ENCODE peak calls at places on chromosomes 4 and X, in six cellular contexts. One of them, this sample, is unnamed.

GRCh38 chrX:13955095-13955647 is 74.5 kb downstream of the GEMIN8 start:
- DNase-seq in neuronal stem cell: no peak
- DNase-seq in OCI-LY7: no peak
- DNase-seq in pancreas: no peak
- DNase-seq in heart left ventricle: no peak
- DNase-seq in heart right ventricle: no peak
- DNase-seq in this sample: no peak

GRCh38 chr4:72318771-72319170 is 250.2 kb downstream of the ADAMTS3 start:
- DNase-seq in neuronal stem cell: no peak
- DNase-seq in OCI-LY7: no peak
- DNase-seq in pancreas: no peak
- DNase-seq in heart left ventricle: no peak
- DNase-seq in heart right ventricle: no peak
- DNase-seq in this sample: no peak

GRCh38 chrX:1167466-1167865 is 45.0 kb downstream of the CRLF2 start:
- DNase-seq in neuronal stem cell: no peak
- DNase-seq in OCI-LY7: no peak
- DNase-seq in pancreas: no peak
- DNase-seq in heart left ventricle: no peak
- DNase-seq in heart right ventricle: no peak
- DNase-seq in this sample: peak

GRCh38 chrX:30822068-30822671 is 66.9 kb downstream of the TAB3 start:
- DNase-seq in neuronal stem cell: no peak
- DNase-seq in OCI-LY7: peak
- DNase-seq in pancreas: no peak
- DNase-seq in heart left ventricle: no peak
- DNase-seq in heart right ventricle: no peak
- DNase-seq in this sample: no peak

GRCh38 chr4:40563401-40563800 is 66.3 kb downstream of the RBM47 start:
- DNase-seq in neuronal stem cell: no peak
- DNase-seq in OCI-LY7: no peak
- DNase-seq in pancreas: no peak
- DNase-seq in heart left ventricle: no peak
- DNase-seq in heart right ventricle: no peak
- DNase-seq in this sample: no peak

GRCh38 chr4:96407651-96408342 is 567.9 kb downstream of the PDHA2 start:
- DNase-seq in neuronal stem cell: no peak
- DNase-seq in OCI-LY7: no peak
- DNase-seq in pancreas: no peak
- DNase-seq in heart left ventricle: no peak
- DNase-seq in heart right ventricle: no peak
- DNase-seq in this sample: no peak

GRCh38 chr4:119746951-119747350 is 118.3 kb upstream of the PDE5A start:
- DNase-seq in neuronal stem cell: no peak
- DNase-seq in OCI-LY7: no peak
- DNase-seq in pancreas: no peak
- DNase-seq in heart left ventricle: no peak
- DNase-seq in heart right ventricle: peak
- DNase-seq in this sample: no peak

GRCh38 chrX:70508296-70508911 is 63.8 kb downstream of the DLG3 start:
- DNase-seq in neuronal stem cell: no peak
- DNase-seq in OCI-LY7: no peak
- DNase-seq in pancreas: no peak
- DNase-seq in heart left ventricle: no peak
- DNase-seq in heart right ventricle: no peak
- DNase-seq in this sample: peak

GRCh38 chrX:53584891-53585290 is 101.6 kb downstream of the HUWE1 start:
- DNase-seq in neuronal stem cell: no peak
- DNase-seq in OCI-LY7: no peak
- DNase-seq in pancreas: no peak
- DNase-seq in heart left ventricle: no peak
- DNase-seq in heart right ventricle: no peak
- DNase-seq in this sample: no peak

GRCh38 chrX:104117753-104118152 is 5.4 kb downstream of the ZCCHC18 start:
- DNase-seq in neuronal stem cell: no peak
- DNase-seq in OCI-LY7: no peak
- DNase-seq in pancreas: no peak
- DNase-seq in heart left ventricle: no peak
- DNase-seq in heart right ventricle: no peak
- DNase-seq in this sample: no peak

GRCh38 chrX:104108955-104109354 is 3.4 kb upstream of the ZCCHC18 start:
- DNase-seq in neuronal stem cell: no peak
- DNase-seq in OCI-LY7: no peak
- DNase-seq in pancreas: no peak
- DNase-seq in heart left ventricle: no peak
- DNase-seq in heart right ventricle: no peak
- DNase-seq in this sample: no peak

GRCh38 chrX:104113237-104113965 is 1.1 kb downstream of the ZCCHC18 start:
- DNase-seq in neuronal stem cell: peak
- DNase-seq in OCI-LY7: peak
- DNase-seq in pancreas: peak
- DNase-seq in heart left ventricle: peak
- DNase-seq in heart right ventricle: peak
- DNase-seq in this sample: peak

DNA sequence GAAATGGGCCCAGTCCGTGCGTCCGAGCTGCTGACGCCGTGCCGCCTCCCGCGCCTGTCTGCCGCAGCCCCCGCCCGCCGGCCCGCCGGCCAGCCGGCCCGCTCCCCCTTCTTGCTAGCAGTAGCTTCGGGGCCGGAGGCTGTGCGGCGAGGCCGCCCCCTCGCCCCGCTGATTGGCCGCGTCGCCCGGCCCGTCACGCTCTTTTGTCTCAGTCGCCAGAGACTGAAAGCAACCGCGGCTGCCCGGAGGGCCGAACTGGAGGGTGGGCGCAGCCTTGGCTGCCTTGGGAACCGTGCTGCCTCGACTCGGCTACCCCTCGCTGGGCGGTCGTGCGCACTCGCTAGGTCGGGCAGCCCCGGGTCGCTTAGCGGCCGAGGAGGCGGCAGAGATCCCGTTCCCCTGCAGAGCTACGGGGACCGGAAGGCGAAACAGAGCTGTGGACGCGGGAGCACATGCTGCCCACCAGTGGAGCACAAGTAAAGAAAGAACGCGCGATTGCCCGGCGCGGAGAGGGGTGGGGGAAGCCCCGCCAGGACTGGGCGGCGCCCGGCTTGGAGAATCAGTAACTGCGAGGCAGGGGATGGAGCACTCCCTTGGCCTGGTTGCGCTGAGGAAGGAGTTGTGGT is at the start of gene ZCCHC18:
- DNase-seq in neuronal stem cell: peak
- DNase-seq in OCI-LY7: peak
- DNase-seq in pancreas: no peak
- DNase-seq in heart left ventricle: peak
- DNase-seq in heart right ventricle: peak
- DNase-seq in this sample: peak
- H3K4me3 ChIP-seq in neuronal stem cell: peak
- H3K4me3 ChIP-seq in OCI-LY7: peak
- H3K4me3 ChIP-seq in pancreas: peak
- H3K4me3 ChIP-seq in heart left ventricle: peak
- H3K4me3 ChIP-seq in heart right ventricle: peak
- H3K4me3 ChIP-seq in this sample: peak

GRCh38 chr4:113976937-113977855 is 2.3 kb downstream of the ARSJ start:
- DNase-seq in neuronal stem cell: no peak
- DNase-seq in OCI-LY7: no peak
- DNase-seq in pancreas: no peak
- DNase-seq in heart left ventricle: no peak
- DNase-seq in heart right ventricle: no peak
- DNase-seq in this sample: no peak

GRCh38 chr4:113978105-113978504 is 1.3 kb downstream of the ARSJ start:
- DNase-seq in neuronal stem cell: no peak
- DNase-seq in OCI-LY7: no peak
- DNase-seq in pancreas: no peak
- DNase-seq in heart left ventricle: no peak
- DNase-seq in heart right ventricle: no peak
- DNase-seq in this sample: no peak

GRCh38 chr4:113973349-113973748 is 6.1 kb downstream of the ARSJ start:
- DNase-seq in neuronal stem cell: no peak
- DNase-seq in OCI-LY7: no peak
- DNase-seq in pancreas: no peak
- DNase-seq in heart left ventricle: no peak
- DNase-seq in heart right ventricle: no peak
- DNase-seq in this sample: no peak

GRCh38 chr4:113974467-113974866 is 5.0 kb downstream of the ARSJ start:
- DNase-seq in neuronal stem cell: no peak
- DNase-seq in OCI-LY7: no peak
- DNase-seq in pancreas: no peak
- DNase-seq in heart left ventricle: no peak
- DNase-seq in heart right ventricle: no peak
- DNase-seq in this sample: no peak

DNA sequence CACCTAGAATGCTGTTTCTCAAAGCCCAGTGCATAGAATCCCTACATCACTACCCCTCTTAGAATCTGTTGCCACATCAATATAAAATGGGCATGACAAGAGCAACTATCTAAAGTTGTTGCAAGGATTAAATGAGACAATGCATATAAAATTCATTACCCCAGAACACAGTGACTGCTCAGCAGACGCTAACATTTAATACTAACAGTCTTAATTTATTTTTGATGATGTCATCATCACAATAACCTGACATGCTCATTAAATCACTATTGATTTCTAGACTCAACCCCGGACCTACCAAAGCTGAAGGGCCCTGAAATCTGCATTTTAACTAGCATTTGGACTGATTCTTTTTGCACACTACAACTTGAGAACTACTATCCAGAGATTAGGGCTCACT is 3.9 kb downstream of the ARSJ start:
- DNase-seq in neuronal stem cell: no peak
- DNase-seq in OCI-LY7: no peak
- DNase-seq in pancreas: no peak
- DNase-seq in heart left ventricle: no peak
- DNase-seq in heart right ventricle: no peak
- DNase-seq in this sample: no peak
- H3K27ac ChIP-seq in neuronal stem cell: no peak
- H3K27ac ChIP-seq in OCI-LY7: no peak
- H3K27ac ChIP-seq in pancreas: no peak
- H3K27ac ChIP-seq in heart left ventricle: no peak
- H3K27ac ChIP-seq in heart right ventricle: no peak
- H3K27ac ChIP-seq in this sample: no peak

GRCh38 chrX:124211312-124211942 is 121.0 kb upstream of the TEX13D start:
- DNase-seq in neuronal stem cell: no peak
- DNase-seq in OCI-LY7: peak
- DNase-seq in pancreas: no peak
- DNase-seq in heart left ventricle: no peak
- DNase-seq in heart right ventricle: no peak
- DNase-seq in this sample: peak

GRCh38 chrX:124209792-124210576 is 122.5 kb upstream of the TEX13D start:
- DNase-seq in neuronal stem cell: no peak
- DNase-seq in OCI-LY7: no peak
- DNase-seq in pancreas: no peak
- DNase-seq in heart left ventricle: no peak
- DNase-seq in heart right ventricle: no peak
- DNase-seq in this sample: no peak

GRCh38 chrX:124215786-124216185 is 116.7 kb upstream of the TEX13D start:
- DNase-seq in neuronal stem cell: no peak
- DNase-seq in OCI-LY7: no peak
- DNase-seq in pancreas: no peak
- DNase-seq in heart left ventricle: no peak
- DNase-seq in heart right ventricle: no peak
- DNase-seq in this sample: no peak

GRCh38 chrX:124216396-124217124 is 115.9 kb upstream of the TEX13D start:
- DNase-seq in neuronal stem cell: no peak
- DNase-seq in OCI-LY7: no peak
- DNase-seq in pancreas: no peak
- DNase-seq in heart left ventricle: no peak
- DNase-seq in heart right ventricle: no peak
- DNase-seq in this sample: peak

DNA sequence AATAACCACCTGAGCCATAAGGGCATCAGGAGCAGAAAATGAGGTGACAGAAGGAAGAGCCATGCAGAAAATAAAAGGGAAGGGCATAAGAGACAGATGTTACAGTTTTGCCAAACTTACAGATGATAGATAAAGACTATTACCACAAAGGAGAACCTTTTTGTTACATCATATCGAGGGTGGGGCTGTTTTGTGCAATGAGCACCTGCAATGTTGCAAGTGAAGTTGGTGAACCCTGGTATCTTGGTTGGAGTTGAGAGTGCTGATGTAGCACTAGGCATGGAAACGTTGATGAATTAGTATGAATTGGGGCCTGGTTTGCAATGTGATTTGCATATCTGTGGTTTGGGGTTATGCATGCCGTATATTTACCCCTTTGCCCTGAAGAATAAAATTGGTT is 119.8 kb upstream of the TEX13D start:
- DNase-seq in neuronal stem cell: no peak
- DNase-seq in OCI-LY7: peak
- DNase-seq in pancreas: no peak
- DNase-seq in heart left ventricle: no peak
- DNase-seq in heart right ventricle: no peak
- DNase-seq in this sample: no peak
- H3K4me3 ChIP-seq in neuronal stem cell: no peak
- H3K4me3 ChIP-seq in OCI-LY7: no peak
- H3K4me3 ChIP-seq in pancreas: no peak
- H3K4me3 ChIP-seq in heart left ventricle: no peak
- H3K4me3 ChIP-seq in heart right ventricle: no peak
- H3K4me3 ChIP-seq in this sample: no peak

GRCh38 chrX:17174671-17175070 is 200.3 kb upstream of the NHS start:
- DNase-seq in neuronal stem cell: no peak
- DNase-seq in OCI-LY7: no peak
- DNase-seq in pancreas: no peak
- DNase-seq in heart left ventricle: peak
- DNase-seq in heart right ventricle: peak
- DNase-seq in this sample: no peak
- H3K27ac ChIP-seq in neuronal stem cell: no peak
- H3K27ac ChIP-seq in OCI-LY7: no peak
- H3K27ac ChIP-seq in pancreas: no peak
- H3K27ac ChIP-seq in heart left ventricle: no peak
- H3K27ac ChIP-seq in heart right ventricle: no peak
- H3K27ac ChIP-seq in this sample: no peak

GRCh38 chr4:86961103-86961502 is 26.3 kb downstream of the AFF1 start:
- DNase-seq in neuronal stem cell: no peak
- DNase-seq in OCI-LY7: peak
- DNase-seq in pancreas: no peak
- DNase-seq in heart left ventricle: no peak
- DNase-seq in heart right ventricle: no peak
- DNase-seq in this sample: no peak
- H3K4me3 ChIP-seq in neuronal stem cell: no peak
- H3K4me3 ChIP-seq in OCI-LY7: peak
- H3K4me3 ChIP-seq in pancreas: no peak
- H3K4me3 ChIP-seq in heart left ventricle: no peak
- H3K4me3 ChIP-seq in heart right ventricle: no peak
- H3K4me3 ChIP-seq in this sample: no peak

DNA sequence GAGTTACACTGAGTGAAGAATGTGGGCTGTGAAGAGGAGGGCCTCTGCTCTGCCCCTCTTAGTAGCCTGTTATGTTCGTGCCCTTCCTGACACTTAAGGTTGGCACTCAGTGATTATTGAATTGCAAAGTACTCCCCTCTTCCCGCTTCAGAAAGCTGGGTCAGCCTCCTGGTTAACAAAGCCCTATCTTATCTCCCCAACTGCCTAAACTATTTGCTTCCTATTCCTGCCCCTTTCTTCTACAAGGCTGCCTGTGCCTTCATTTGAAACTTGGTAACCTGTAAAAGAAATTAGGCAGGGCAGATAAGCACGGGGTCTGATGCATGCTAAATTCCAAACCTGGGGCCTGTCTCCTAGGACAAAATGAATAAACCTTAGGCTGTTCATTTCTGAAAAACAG is 23.1 kb upstream of the TMEM150C start:
- DNase-seq in neuronal stem cell: no peak
- DNase-seq in OCI-LY7: no peak
- DNase-seq in pancreas: no peak
- DNase-seq in heart left ventricle: no peak
- DNase-seq in heart right ventricle: no peak
- DNase-seq in this sample: peak
- H3K27ac ChIP-seq in neuronal stem cell: no peak
- H3K27ac ChIP-seq in OCI-LY7: no peak
- H3K27ac ChIP-seq in pancreas: no peak
- H3K27ac ChIP-seq in heart left ventricle: no peak
- H3K27ac ChIP-seq in heart right ventricle: no peak
- H3K27ac ChIP-seq in this sample: no peak